ENCODE peak calls at places on chromosomes 2 and 18, in six cellular contexts. D is astrocyte of the spinal cord, E is dorsolateral prefrontal cortex, A is foreskin fibroblast, H is endodermal cell, J is A549. I is an unnamed sample.

GRCh38 chr2:239804161-239805042 is 220.7 kb downstream of the NDUFA10 start:
- DNase-seq in D (no peak), E (peak), A (no peak), H (peak), J (no peak), I (no peak)

GRCh38 chr2:58865436-58865835 is 624.3 kb upstream of the FANCL start:
- DNase-seq in D (no peak), E (no peak), A (no peak), H (no peak), J (no peak), I (no peak)

GRCh38 chr2:222805591-222806304 is 55.1 kb upstream of the ACSL3 start:
- DNase-seq in D (no peak), E (no peak), A (no peak), H (no peak), J (no peak), I (no peak)

GRCh38 chr2:207394812-207395534 is 134.8 kb upstream of the CREB1 start:
- DNase-seq in D (peak), E (no peak), A (peak), H (no peak), J (peak), I (peak)

GRCh38 chr2:9641641-9642040 is 10.8 kb upstream of the YWHAQ start:
- DNase-seq in D (no peak), E (no peak), A (no peak), H (no peak), J (no peak), I (no peak)

GRCh38 chr2:155309483-155309882 is 611.0 kb downstream of the KCNJ3 start:
- DNase-seq in D (no peak), E (no peak), A (no peak), H (no peak), J (no peak), I (no peak)

GRCh38 chr18:20988726-20989125 is 122.9 kb downstream of the ROCK1 start:
- DNase-seq in D (no peak), E (no peak), A (no peak), H (no peak), J (no peak), I (no peak)

GRCh38 chr2:137435176-137435575 is 529.1 kb upstream of the HNMT start:
- DNase-seq in D (no peak), E (no peak), A (peak), H (no peak), J (no peak), I (no peak)

GRCh38 chr2:5696351-5696740 is 4.2 kb downstream of the SOX11 start:
- DNase-seq in D (peak), E (no peak), A (no peak), H (no peak), J (no peak), I (no peak)

GRCh38 chr2:118991554-118991953 is 49.6 kb downstream of the MARCO start:
- DNase-seq in D (no peak), E (peak), A (no peak), H (no peak), J (no peak), I (no peak)

GRCh38 chr2:8480936-8481335 is 200.9 kb upstream of the ID2 start:
- DNase-seq in D (no peak), E (no peak), A (no peak), H (no peak), J (no peak), I (no peak)
- H3K4me3 ChIP-seq in D (no peak), E (no peak), A (no peak), H (no peak), J (no peak), I (no peak)

GRCh38 chr2:72915076-72915906 is 2.0 kb upstream of the EMX1 start:
- DNase-seq in D (no peak), E (no peak), A (no peak), H (peak), J (no peak), I (no peak)

GRCh38 chr2:72915907-72916742 is 1.2 kb upstream of the EMX1 start:
- DNase-seq in D (no peak), E (no peak), A (no peak), H (peak), J (peak), I (no peak)

GRCh38 chr2:72911256-72911655 is 6.1 kb upstream of the EMX1 start:
- DNase-seq in D (no peak), E (no peak), A (no peak), H (peak), J (no peak), I (no peak)

GRCh38 chr2:72914226-72915075 is 2.9 kb upstream of the EMX1 start:
- DNase-seq in D (no peak), E (no peak), A (no peak), H (peak), J (no peak), I (no peak)

GRCh38 chr2:72913531-72914225 is 3.6 kb upstream of the EMX1 start:
- DNase-seq in D (no peak), E (no peak), A (no peak), H (peak), J (peak), I (no peak)
- TF ChIP-seq CTCF in D (peak), E (no peak), A (peak), H (peak), J (peak), I (peak)

GRCh38 chr2:37601569-37601968 is 69.9 kb downstream of the CDC42EP3 start:
- DNase-seq in D (no peak), E (no peak), A (no peak), H (no peak), J (no peak), I (no peak)
- H3K4me3 ChIP-seq in D (no peak), E (no peak), A (no peak), H (no peak), J (no peak), I (no peak)

DNA sequence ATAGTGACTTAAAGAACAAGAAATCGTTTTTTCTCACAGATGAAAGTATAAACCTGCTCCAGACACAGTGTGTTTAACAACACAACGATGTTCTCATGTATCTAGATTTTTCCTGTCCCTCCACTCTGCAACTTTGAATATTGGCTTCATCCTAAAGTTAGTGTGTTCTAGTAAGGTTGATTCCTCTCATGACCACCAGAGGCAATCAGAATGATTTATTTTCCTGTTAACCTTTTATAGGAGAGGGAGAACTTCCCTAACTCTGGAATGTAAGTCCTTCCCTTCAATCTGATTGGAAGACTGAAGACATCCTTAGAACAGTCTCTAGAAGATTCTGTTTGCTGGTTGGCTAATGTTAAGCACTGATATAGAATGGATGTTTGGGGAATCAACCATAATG is 41.0 kb upstream of the TAF4B start:
- DNase-seq in D (no peak), E (no peak), A (no peak), H (no peak), J (peak), I (peak)
- TF ChIP-seq CTCF in D (no peak), E (peak), A (peak), H (peak), J (no peak), I (peak)

GRCh38 chr2:160199683-160200389 is at the start of gene ITGB6:
- DNase-seq in D (no peak), E (no peak), A (no peak), H (no peak), J (no peak), I (no peak)
- H3K4me3 ChIP-seq in D (no peak), E (no peak), A (no peak), H (no peak), J (no peak), I (no peak)

DNA sequence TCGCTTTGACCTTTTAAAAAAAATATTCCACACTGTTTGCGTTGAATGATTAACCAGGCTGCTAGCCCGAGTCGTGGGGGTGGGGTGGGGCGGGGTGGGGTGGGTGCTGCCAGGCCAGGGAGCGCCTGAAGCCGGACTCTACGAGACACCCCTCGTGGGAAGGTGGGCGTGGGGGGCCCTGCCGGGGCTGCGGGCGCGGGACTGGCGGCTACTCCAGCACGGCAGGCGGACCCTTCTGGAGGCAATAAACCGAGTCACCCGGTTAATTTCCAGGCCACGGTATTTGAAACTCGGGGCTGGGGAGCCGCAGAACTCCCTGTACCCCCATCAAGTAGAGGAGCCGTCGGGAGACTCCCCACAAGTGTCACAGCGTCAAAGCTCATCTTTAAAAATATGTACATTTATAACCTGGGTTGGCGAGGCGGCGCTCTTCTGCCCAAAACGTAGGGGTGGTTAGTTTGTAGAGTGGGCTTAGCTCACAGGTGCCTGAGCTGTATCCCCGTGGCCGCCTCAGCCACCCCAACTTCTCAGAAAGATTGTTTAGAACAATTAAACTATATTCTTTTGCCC is 1.2 kb downstream of the B3GNT2 start:
- DNase-seq in D (no peak), E (no peak), A (no peak), H (peak), J (no peak), I (no peak)
- TF ChIP-seq CTCF in D (peak), E (no peak), A (no peak), H (no peak), J (peak), I (no peak)

I was measured in choroid plexus epithelial cell.